ENCODE peak calls at places on chromosomes 11 and 22, in nine cellular contexts. One of them, this sample, is unnamed.

GRCh38 chr11:124897681-124898680 is at the start of gene ROBO4:
- DNase-seq in heart right ventricle: peak; percentile 83
- DNase-seq in CD8-positive, alpha-beta memory T cell: no peak
- DNase-seq in neural progenitor cell: no peak
- DNase-seq in lung: no peak
- DNase-seq in fibroblast of lung: peak; percentile 92
- DNase-seq in IMR-90: peak; percentile 94
- DNase-seq in endothelial cell of umbilical vein: peak; percentile 87
- DNase-seq in heart left ventricle: peak; percentile 84
- DNase-seq in this sample: peak; percentile 56

GRCh38 chr11:83493918-83494317 is 207.8 kb upstream of the CCDC90B start:
- DNase-seq in heart right ventricle: no peak
- DNase-seq in CD8-positive, alpha-beta memory T cell: no peak
- DNase-seq in neural progenitor cell: no peak
- DNase-seq in lung: no peak
- DNase-seq in fibroblast of lung: no peak
- DNase-seq in IMR-90: no peak
- DNase-seq in endothelial cell of umbilical vein: no peak
- DNase-seq in heart left ventricle: no peak
- DNase-seq in this sample: no peak

GRCh38 chr11:2467695-2468055 is 22.9 kb downstream of the KCNQ1 start:
- DNase-seq in heart right ventricle: no peak
- DNase-seq in CD8-positive, alpha-beta memory T cell: no peak
- DNase-seq in neural progenitor cell: no peak
- DNase-seq in lung: no peak
- DNase-seq in fibroblast of lung: no peak
- DNase-seq in IMR-90: no peak
- DNase-seq in endothelial cell of umbilical vein: no peak
- DNase-seq in heart left ventricle: no peak
- DNase-seq in this sample: no peak

GRCh38 chr22:38760477-38761201 is 4.8 kb upstream of the SUN2 start:
- DNase-seq in heart right ventricle: no peak
- DNase-seq in CD8-positive, alpha-beta memory T cell: no peak
- DNase-seq in neural progenitor cell: peak; percentile 45
- DNase-seq in lung: no peak
- DNase-seq in fibroblast of lung: peak; percentile 32
- DNase-seq in IMR-90: peak; percentile 43
- DNase-seq in endothelial cell of umbilical vein: no peak
- DNase-seq in heart left ventricle: no peak
- DNase-seq in this sample: no peak

GRCh38 chr11:119091966-119092879 is 7.5 kb downstream of the HMBS start:
- DNase-seq in heart right ventricle: no peak
- DNase-seq in CD8-positive, alpha-beta memory T cell: no peak
- DNase-seq in neural progenitor cell: no peak
- DNase-seq in lung: peak; percentile 49
- DNase-seq in fibroblast of lung: no peak
- DNase-seq in IMR-90: no peak
- DNase-seq in endothelial cell of umbilical vein: no peak
- DNase-seq in heart left ventricle: no peak
- DNase-seq in this sample: no peak

GRCh38 chr11:1917523-1918435 is 1.7 kb upstream of the TNNT3 start:
- DNase-seq in heart right ventricle: no peak
- DNase-seq in CD8-positive, alpha-beta memory T cell: no peak
- DNase-seq in neural progenitor cell: peak; percentile 42
- DNase-seq in lung: no peak
- DNase-seq in fibroblast of lung: no peak
- DNase-seq in IMR-90: no peak
- DNase-seq in endothelial cell of umbilical vein: no peak
- DNase-seq in heart left ventricle: peak; percentile 84
- DNase-seq in this sample: peak; percentile 41

GRCh38 chr11:128734439-128735224 is 40.8 kb downstream of the FLI1 start:
- DNase-seq in heart right ventricle: no peak
- DNase-seq in CD8-positive, alpha-beta memory T cell: no peak
- DNase-seq in neural progenitor cell: no peak
- DNase-seq in lung: no peak
- DNase-seq in fibroblast of lung: no peak
- DNase-seq in IMR-90: no peak
- DNase-seq in endothelial cell of umbilical vein: no peak
- DNase-seq in heart left ventricle: peak; percentile 59
- DNase-seq in this sample: no peak

GRCh38 chr22:31969789-31970489 is 25.6 kb downstream of the YWHAH start:
- DNase-seq in heart right ventricle: peak; percentile 36
- DNase-seq in CD8-positive, alpha-beta memory T cell: peak; percentile 77
- DNase-seq in neural progenitor cell: peak; percentile 88
- DNase-seq in lung: peak; percentile 70
- DNase-seq in fibroblast of lung: peak; percentile 68
- DNase-seq in IMR-90: peak; percentile 66
- DNase-seq in endothelial cell of umbilical vein: peak; percentile 54
- DNase-seq in heart left ventricle: peak; percentile 50
- DNase-seq in this sample: peak; percentile 56

GRCh38 chr11:34481307-34481706 is 32.3 kb downstream of the ELF5 start:
- DNase-seq in heart right ventricle: no peak
- DNase-seq in CD8-positive, alpha-beta memory T cell: no peak
- DNase-seq in neural progenitor cell: no peak
- DNase-seq in lung: no peak
- DNase-seq in fibroblast of lung: no peak
- DNase-seq in IMR-90: no peak
- DNase-seq in endothelial cell of umbilical vein: no peak
- DNase-seq in heart left ventricle: no peak
- DNase-seq in this sample: no peak

GRCh38 chr11:66619080-66619554 is 2.7 kb downstream of the RBM14 start:
- DNase-seq in heart right ventricle: no peak
- DNase-seq in CD8-positive, alpha-beta memory T cell: peak; percentile 58
- DNase-seq in neural progenitor cell: no peak
- DNase-seq in lung: no peak
- DNase-seq in fibroblast of lung: peak; percentile 54
- DNase-seq in IMR-90: peak; percentile 57
- DNase-seq in endothelial cell of umbilical vein: peak; percentile 56
- DNase-seq in heart left ventricle: no peak
- DNase-seq in this sample: no peak

GRCh38 chr11:92556435-92556834 is 331.8 kb downstream of the FAT3 start:
- DNase-seq in heart right ventricle: peak; percentile 6
- DNase-seq in CD8-positive, alpha-beta memory T cell: no peak
- DNase-seq in neural progenitor cell: peak; percentile 44
- DNase-seq in lung: no peak
- DNase-seq in fibroblast of lung: peak; percentile 55
- DNase-seq in IMR-90: peak; percentile 17
- DNase-seq in endothelial cell of umbilical vein: no peak
- DNase-seq in heart left ventricle: no peak
- DNase-seq in this sample: no peak

GRCh38 chr11:128926437-128927107 is 16.1 kb downstream of the TP53AIP1 start:
- DNase-seq in heart right ventricle: no peak
- DNase-seq in CD8-positive, alpha-beta memory T cell: no peak
- DNase-seq in neural progenitor cell: no peak
- DNase-seq in lung: no peak
- DNase-seq in fibroblast of lung: no peak
- DNase-seq in IMR-90: no peak
- DNase-seq in endothelial cell of umbilical vein: no peak
- DNase-seq in heart left ventricle: no peak
- DNase-seq in this sample: no peak

GRCh38 chr11:820655-821512 is 2.2 kb downstream of the PNPLA2 start:
- DNase-seq in heart right ventricle: peak; percentile 79
- DNase-seq in CD8-positive, alpha-beta memory T cell: no peak
- DNase-seq in neural progenitor cell: no peak
- DNase-seq in lung: peak; percentile 88
- DNase-seq in fibroblast of lung: peak; percentile 70
- DNase-seq in IMR-90: peak; percentile 56
- DNase-seq in endothelial cell of umbilical vein: peak; percentile 38
- DNase-seq in heart left ventricle: peak; percentile 90
- DNase-seq in this sample: no peak

GRCh38 chr11:67345949-67346819 is 7.2 kb downstream of the POLD4 start:
- DNase-seq in heart right ventricle: no peak
- DNase-seq in CD8-positive, alpha-beta memory T cell: no peak
- DNase-seq in neural progenitor cell: peak; percentile 44
- DNase-seq in lung: peak; percentile 57
- DNase-seq in fibroblast of lung: peak; percentile 66
- DNase-seq in IMR-90: peak; percentile 58
- DNase-seq in endothelial cell of umbilical vein: peak; percentile 49
- DNase-seq in heart left ventricle: no peak
- DNase-seq in this sample: no peak

GRCh38 chr22:23520875-23521441 is 59.1 kb downstream of the IGLL1 start:
- DNase-seq in heart right ventricle: peak; percentile 39
- DNase-seq in CD8-positive, alpha-beta memory T cell: no peak
- DNase-seq in neural progenitor cell: peak; percentile 45
- DNase-seq in lung: no peak
- DNase-seq in fibroblast of lung: peak; percentile 33
- DNase-seq in IMR-90: peak; percentile 29
- DNase-seq in endothelial cell of umbilical vein: no peak
- DNase-seq in heart left ventricle: peak; percentile 38
- DNase-seq in this sample: peak; percentile 42

GRCh38 chr11:43833657-43834073 is 47.0 kb upstream of the ALKBH3 start:
- DNase-seq in heart right ventricle: no peak
- DNase-seq in CD8-positive, alpha-beta memory T cell: no peak
- DNase-seq in neural progenitor cell: no peak
- DNase-seq in lung: no peak
- DNase-seq in fibroblast of lung: peak; percentile 91
- DNase-seq in IMR-90: peak; percentile 90
- DNase-seq in endothelial cell of umbilical vein: peak; percentile 64
- DNase-seq in heart left ventricle: no peak
- DNase-seq in this sample: no peak

DNA sequence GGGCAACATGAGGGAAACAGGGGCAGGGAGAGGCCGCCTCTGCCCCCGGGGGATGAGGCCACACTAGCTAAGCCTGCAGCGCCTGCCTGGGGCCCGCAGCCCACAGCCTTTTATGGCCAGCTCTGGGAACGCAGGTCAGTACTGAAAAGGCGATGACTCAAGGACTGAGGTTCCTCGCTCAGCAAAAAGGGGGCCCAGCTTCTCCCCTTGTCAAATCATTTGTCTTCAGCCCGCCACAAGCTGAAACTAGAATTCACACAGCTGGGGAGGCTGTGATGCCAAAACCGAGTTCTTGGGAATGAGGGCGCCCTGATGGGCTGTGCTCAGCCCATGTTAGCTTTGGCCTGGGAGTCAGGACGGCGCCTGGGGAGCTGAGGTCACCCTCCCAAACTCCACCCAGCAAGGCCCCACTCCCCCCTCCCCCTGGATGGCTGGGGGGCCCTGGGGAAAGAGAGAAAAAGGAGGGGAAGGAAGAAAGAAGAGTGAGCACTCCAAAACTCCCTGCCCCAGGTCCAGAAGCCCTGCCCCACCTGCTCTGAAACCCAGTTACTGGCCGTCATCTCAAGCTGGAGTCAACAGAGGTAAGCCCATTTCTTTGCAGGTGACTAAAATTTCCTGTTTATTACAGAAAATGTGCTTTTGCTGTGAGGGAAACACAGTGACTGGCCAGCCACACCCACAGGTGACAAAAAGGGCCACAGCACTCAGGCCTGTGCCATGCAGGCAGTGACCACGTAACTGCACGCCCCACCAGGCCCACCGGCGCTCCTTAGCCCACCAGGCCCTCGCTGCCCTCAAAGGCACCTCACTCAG is 13.7 kb downstream of the EHD1 start:
- DNase-seq in heart right ventricle: peak; percentile 79
- DNase-seq in CD8-positive, alpha-beta memory T cell: no peak
- DNase-seq in neural progenitor cell: peak; percentile 57
- DNase-seq in lung: no peak
- DNase-seq in fibroblast of lung: peak; percentile 100
- DNase-seq in IMR-90: peak; percentile 97
- DNase-seq in endothelial cell of umbilical vein: peak; percentile 53
- DNase-seq in heart left ventricle: peak; percentile 87
- DNase-seq in this sample: peak; percentile 89
- H3K27ac ChIP-seq in heart right ventricle: peak overlapping the region; percentile 96
- H3K27ac ChIP-seq in CD8-positive, alpha-beta memory T cell: peak overlapping the region; percentile 75
- H3K27ac ChIP-seq in neural progenitor cell: peak overlapping the region; percentile 41
- H3K27ac ChIP-seq in lung: peak overlapping the region; percentile 91
- H3K27ac ChIP-seq in fibroblast of lung: peak overlapping the region; percentile 99
- H3K27ac ChIP-seq in IMR-90: peak overlapping the region; percentile 97
- H3K27ac ChIP-seq in endothelial cell of umbilical vein: peak overlapping the region; percentile 74
- H3K27ac ChIP-seq in heart left ventricle: peak overlapping the region; percentile 90
- H3K27ac ChIP-seq in this sample: peak overlapping the region; percentile 97

GRCh38 chr11:37973926-37974325 is 1375.9 kb upstream of the RAG2 start:
- DNase-seq in heart right ventricle: no peak
- DNase-seq in CD8-positive, alpha-beta memory T cell: no peak
- DNase-seq in neural progenitor cell: no peak
- DNase-seq in lung: no peak
- DNase-seq in fibroblast of lung: no peak
- DNase-seq in IMR-90: no peak
- DNase-seq in endothelial cell of umbilical vein: peak; percentile 29
- DNase-seq in heart left ventricle: no peak
- DNase-seq in this sample: no peak

GRCh38 chr11:37972691-37973090 is 1374.7 kb upstream of the RAG2 start:
- DNase-seq in heart right ventricle: no peak
- DNase-seq in CD8-positive, alpha-beta memory T cell: no peak
- DNase-seq in neural progenitor cell: no peak
- DNase-seq in lung: no peak
- DNase-seq in fibroblast of lung: peak; percentile 45
- DNase-seq in IMR-90: no peak
- DNase-seq in endothelial cell of umbilical vein: peak; percentile 58
- DNase-seq in heart left ventricle: no peak
- DNase-seq in this sample: no peak

DNA sequence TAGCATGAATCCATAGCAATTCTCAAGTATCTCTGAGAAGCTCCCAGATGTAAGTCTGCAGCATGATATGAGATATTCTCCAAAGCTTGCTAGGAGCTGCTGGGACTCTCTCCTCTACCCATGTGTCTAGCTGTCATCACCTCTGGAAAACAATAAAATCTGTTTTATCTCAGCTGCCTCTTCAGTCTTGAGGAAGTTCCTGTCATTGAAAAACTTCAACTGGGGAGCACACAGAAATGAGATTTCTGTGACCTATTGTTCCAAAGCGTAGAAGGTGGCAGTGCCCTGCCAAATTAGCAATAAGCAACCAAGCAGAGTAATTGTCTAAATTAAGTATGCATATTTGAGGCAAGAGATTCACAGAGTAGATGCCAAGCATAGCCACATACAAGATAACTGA is 1380.6 kb upstream of the RAG2 start:
- DNase-seq in heart right ventricle: no peak
- DNase-seq in CD8-positive, alpha-beta memory T cell: no peak
- DNase-seq in neural progenitor cell: no peak
- DNase-seq in lung: no peak
- DNase-seq in fibroblast of lung: no peak
- DNase-seq in IMR-90: no peak
- DNase-seq in endothelial cell of umbilical vein: peak; percentile 79
- DNase-seq in heart left ventricle: no peak
- DNase-seq in this sample: no peak
- H3K9me3 ChIP-seq in heart right ventricle: no peaks in the 10 kb centered on the region
- H3K9me3 ChIP-seq in CD8-positive, alpha-beta memory T cell: no peaks in the 10 kb centered on the region
- H3K9me3 ChIP-seq in neural progenitor cell: no peaks in the 10 kb centered on the region
- H3K9me3 ChIP-seq in lung: no peaks in the 10 kb centered on the region
- H3K9me3 ChIP-seq in fibroblast of lung: no peaks in the 10 kb centered on the region
- H3K9me3 ChIP-seq in IMR-90: no peaks in the 10 kb centered on the region
- H3K9me3 ChIP-seq in endothelial cell of umbilical vein: no peaks in the 10 kb centered on the region
- H3K9me3 ChIP-seq in heart left ventricle: no peaks in the 10 kb centered on the region
- H3K9me3 ChIP-seq in this sample: no peaks in the 10 kb centered on the region

GRCh38 chr11:36449566-36450390 is 60.3 kb downstream of the TRAF6 start:
- DNase-seq in heart right ventricle: no peak
- DNase-seq in CD8-positive, alpha-beta memory T cell: no peak
- DNase-seq in neural progenitor cell: no peak
- DNase-seq in lung: no peak
- DNase-seq in fibroblast of lung: peak; percentile 25
- DNase-seq in IMR-90: no peak
- DNase-seq in endothelial cell of umbilical vein: no peak
- DNase-seq in heart left ventricle: no peak
- DNase-seq in this sample: no peak
- H3K27ac ChIP-seq in heart right ventricle: no peak overlapping the region
- H3K27ac ChIP-seq in CD8-positive, alpha-beta memory T cell: no peak overlapping the region
- H3K27ac ChIP-seq in neural progenitor cell: no peak overlapping the region
- H3K27ac ChIP-seq in lung: peak overlapping the region; percentile 22
- H3K27ac ChIP-seq in fibroblast of lung: no peak overlapping the region
- H3K27ac ChIP-seq in IMR-90: peak overlapping the region; percentile 12
- H3K27ac ChIP-seq in endothelial cell of umbilical vein: no peak overlapping the region
- H3K27ac ChIP-seq in heart left ventricle: no peak overlapping the region
- H3K27ac ChIP-seq in this sample: no peak overlapping the region

GRCh38 chr22:11307996-11308395 is 4220.0 kb upstream of the OR11H1 start:
- DNase-seq in heart right ventricle: no peak
- DNase-seq in CD8-positive, alpha-beta memory T cell: no peak
- DNase-seq in neural progenitor cell: no peak
- DNase-seq in lung: no peak
- DNase-seq in fibroblast of lung: no peak
- DNase-seq in IMR-90: no peak
- DNase-seq in endothelial cell of umbilical vein: no peak
- DNase-seq in heart left ventricle: no peak
- DNase-seq in this sample: no peak
- H3K9me3 ChIP-seq in heart right ventricle: peaks cover 8% of the 10 kb centered on the region
- H3K9me3 ChIP-seq in CD8-positive, alpha-beta memory T cell: peaks cover 9% of the 10 kb centered on the region
- H3K9me3 ChIP-seq in neural progenitor cell: peaks cover 49% of the 10 kb centered on the region
- H3K9me3 ChIP-seq in lung: peaks cover 27% of the 10 kb centered on the region
- H3K9me3 ChIP-seq in fibroblast of lung: no peaks in the 10 kb centered on the region
- H3K9me3 ChIP-seq in IMR-90: peaks cover 35% of the 10 kb centered on the region
- H3K9me3 ChIP-seq in endothelial cell of umbilical vein: peaks cover 19% of the 10 kb centered on the region
- H3K9me3 ChIP-seq in heart left ventricle: no peaks in the 10 kb centered on the region
- H3K9me3 ChIP-seq in this sample: no peaks in the 10 kb centered on the region

This sample was measured in uterus.